ENCODE peak calls at places on chromosomes 2 and 18, in six cellular contexts. T is tibial artery, V is neural progenitor cell, Z is heart right ventricle, X is GM23338, F is PC-3. L is an unnamed sample. For H3K4me1, the result is how much of the 10 kb centered on the place peaks cover.

GRCh38 chr2:15965564-15966019 is 25.2 kb downstream of the MYCN start:
- DNase-seq in T (no peak), V (peak), Z (no peak), X (no peak), F (no peak), L (no peak)

GRCh38 chr2:98468621-98469236 is 24.1 kb downstream of the INPP4A start:
- DNase-seq in T (no peak), V (no peak), Z (no peak), X (no peak), F (peak), L (no peak)

GRCh38 chr2:15867194-15868171 is 72.9 kb upstream of the MYCN start:
- DNase-seq in T (no peak), V (no peak), Z (no peak), X (no peak), F (no peak), L (no peak)

GRCh38 chr18:23812566-23813440 is 123.5 kb downstream of the LAMA3 start:
- DNase-seq in T (no peak), V (no peak), Z (no peak), X (peak), F (peak), L (no peak)

GRCh38 chr2:18630101-18630500 is 40.7 kb upstream of the NT5C1B start:
- DNase-seq in T (no peak), V (no peak), Z (no peak), X (no peak), F (peak), L (no peak)

GRCh38 chr2:234172066-234172465 is 121.6 kb downstream of the SPP2 start:
- DNase-seq in T (no peak), V (no peak), Z (no peak), X (no peak), F (no peak), L (no peak)

GRCh38 chr2:119659601-119660342 is 19.2 kb upstream of the TMEM177 start:
- DNase-seq in T (no peak), V (peak), Z (no peak), X (peak), F (peak), L (peak)

GRCh38 chr2:36373149-36373880 is 17.7 kb downstream of the CRIM1 start:
- DNase-seq in T (no peak), V (no peak), Z (no peak), X (no peak), F (peak), L (no peak)

GRCh38 chr2:204274991-204275390 is 270.3 kb upstream of the PARD3B start:
- DNase-seq in T (no peak), V (no peak), Z (no peak), X (no peak), F (no peak), L (no peak)

GRCh38 chr2:205771666-205772065 is 89.4 kb downstream of the NRP2 start:
- DNase-seq in T (no peak), V (no peak), Z (no peak), X (no peak), F (no peak), L (no peak)

GRCh38 chr2:207767461-207768167 is 2.1 kb downstream of the FZD5 start:
- DNase-seq in T (peak), V (peak), Z (no peak), X (peak), F (peak), L (no peak)

GRCh38 chr2:127255146-127255545 is 35.0 kb upstream of the CYP27C1 start:
- DNase-seq in T (no peak), V (no peak), Z (no peak), X (no peak), F (no peak), L (no peak)

GRCh38 chr2:95342556-95343320 is 45.6 kb downstream of the KCNIP3 start:
- DNase-seq in T (peak), V (no peak), Z (no peak), X (no peak), F (no peak), L (no peak)

GRCh38 chr2:239445771-239446524 is 45.1 kb upstream of the HDAC4 start:
- DNase-seq in T (peak), V (no peak), Z (no peak), X (no peak), F (no peak), L (no peak)

GRCh38 chr2:96734899-96735585 is 4.8 kb downstream of the LMAN2L start:
- DNase-seq in T (no peak), V (no peak), Z (no peak), X (no peak), F (no peak), L (no peak)

GRCh38 chr18:50918153-50918552 is 39.2 kb downstream of the ME2 start:
- DNase-seq in T (no peak), V (no peak), Z (no peak), X (no peak), F (no peak), L (no peak)

GRCh38 chr2:3076848-3077735 is 300.5 kb downstream of the EIPR1 start:
- DNase-seq in T (no peak), V (peak), Z (no peak), X (peak), F (no peak), L (no peak)

GRCh38 chr2:37376421-37377186 is 32.2 kb downstream of the QPCT start:
- DNase-seq in T (no peak), V (no peak), Z (no peak), X (no peak), F (peak), L (no peak)

GRCh38 chr2:43127208-43127940 is 99.0 kb downstream of the ZFP36L2 start:
- DNase-seq in T (no peak), V (peak), Z (peak), X (peak), F (peak), L (no peak)

GRCh38 chr18:58402247-58402646 is 226.6 kb downstream of the ALPK2 start:
- DNase-seq in T (peak), V (no peak), Z (no peak), X (no peak), F (peak), L (no peak)

GRCh38 chr2:224901121-224901676 is 141.1 kb downstream of the DOCK10 start:
- DNase-seq in T (no peak), V (no peak), Z (no peak), X (no peak), F (no peak), L (no peak)

GRCh38 chr2:96529376-96530143 is 7.0 kb upstream of the ARID5A start:
- DNase-seq in T (no peak), V (no peak), Z (no peak), X (no peak), F (no peak), L (no peak)

GRCh38 chr2:24110660-24111303 is 12.4 kb downstream of the PFN4 start:
- DNase-seq in T (no peak), V (no peak), Z (no peak), X (no peak), F (no peak), L (no peak)

GRCh38 chr2:163306647-163307046 is 429.2 kb downstream of the FIGN start:
- DNase-seq in T (no peak), V (no peak), Z (no peak), X (no peak), F (no peak), L (no peak)

GRCh38 chr2:127154396-127154795 is 47.4 kb upstream of the BIN1 start:
- DNase-seq in T (no peak), V (no peak), Z (no peak), X (no peak), F (no peak), L (no peak)

GRCh38 chr2:131121464-131121863 is 16.3 kb downstream of the PLEKHB2 start:
- DNase-seq in T (no peak), V (no peak), Z (no peak), X (no peak), F (peak), L (no peak)

GRCh38 chr2:9191044-9191481 is 15.5 kb upstream of the ASAP2 start:
- DNase-seq in T (peak), V (peak), Z (peak), X (peak), F (no peak), L (no peak)

GRCh38 chr18:10927980-10928605 is 221.3 kb downstream of the PIEZO2 start:
- DNase-seq in T (no peak), V (no peak), Z (no peak), X (no peak), F (no peak), L (no peak)

GRCh38 chr18:39647627-39648502 is 2082.3 kb upstream of the CELF4 start:
- DNase-seq in T (no peak), V (no peak), Z (peak), X (peak), F (peak), L (no peak)

GRCh38 chr18:49055787-49056186 is 105.0 kb upstream of the SMAD7 start:
- DNase-seq in T (peak), V (no peak), Z (peak), X (no peak), F (peak), L (no peak)

GRCh38 chr2:46548103-46548486 is 68.7 kb downstream of the TMEM247 start:
- DNase-seq in T (no peak), V (no peak), Z (peak), X (no peak), F (no peak), L (no peak)

GRCh38 chr2:46547223-46548102 is 68.1 kb downstream of the TMEM247 start:
- DNase-seq in T (peak), V (no peak), Z (peak), X (no peak), F (no peak), L (no peak)

GRCh38 chr2:46549159-46549902 is 70.0 kb downstream of the TMEM247 start:
- DNase-seq in T (no peak), V (no peak), Z (no peak), X (no peak), F (no peak), L (no peak)

GRCh38 chr2:46550686-46551404 is 71.5 kb downstream of the TMEM247 start:
- DNase-seq in T (no peak), V (no peak), Z (no peak), X (no peak), F (no peak), L (no peak)

DNA sequence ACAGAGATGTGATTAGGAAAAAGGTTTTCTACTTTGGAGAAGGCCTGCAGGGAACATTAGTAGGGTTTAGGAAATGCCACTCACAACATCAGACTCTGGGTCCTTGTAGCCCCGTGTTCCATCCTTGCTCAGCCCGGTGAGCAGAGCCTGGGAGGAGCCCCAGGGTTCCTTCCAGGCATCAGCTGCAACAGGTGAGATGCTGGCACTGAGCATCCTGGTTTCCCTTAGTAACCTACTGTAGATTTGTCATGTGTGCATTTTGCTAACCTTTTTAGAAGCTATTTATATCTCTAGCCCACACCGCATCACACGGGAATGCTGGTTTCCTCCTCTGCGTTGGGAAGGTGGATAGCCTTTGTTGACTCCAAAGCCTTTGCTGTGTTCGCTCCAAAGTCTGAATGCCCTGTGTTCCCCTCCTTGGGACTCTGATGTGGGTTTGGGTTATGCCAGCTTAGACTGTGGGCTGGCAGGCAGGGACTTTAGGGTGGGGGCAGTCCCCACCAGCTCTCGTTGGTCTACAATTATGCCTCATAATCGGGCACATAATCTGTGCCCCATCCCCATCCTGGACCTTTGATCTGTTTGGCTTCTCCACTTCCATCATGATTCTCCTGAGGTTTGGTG is 69.3 kb downstream of the TMEM247 start:
- DNase-seq in T (no peak), V (no peak), Z (no peak), X (no peak), F (no peak), L (no peak)
- H3K27ac ChIP-seq in T (peak), V (no peak), Z (peak), X (no peak), F (no peak), L (no peak)

DNA sequence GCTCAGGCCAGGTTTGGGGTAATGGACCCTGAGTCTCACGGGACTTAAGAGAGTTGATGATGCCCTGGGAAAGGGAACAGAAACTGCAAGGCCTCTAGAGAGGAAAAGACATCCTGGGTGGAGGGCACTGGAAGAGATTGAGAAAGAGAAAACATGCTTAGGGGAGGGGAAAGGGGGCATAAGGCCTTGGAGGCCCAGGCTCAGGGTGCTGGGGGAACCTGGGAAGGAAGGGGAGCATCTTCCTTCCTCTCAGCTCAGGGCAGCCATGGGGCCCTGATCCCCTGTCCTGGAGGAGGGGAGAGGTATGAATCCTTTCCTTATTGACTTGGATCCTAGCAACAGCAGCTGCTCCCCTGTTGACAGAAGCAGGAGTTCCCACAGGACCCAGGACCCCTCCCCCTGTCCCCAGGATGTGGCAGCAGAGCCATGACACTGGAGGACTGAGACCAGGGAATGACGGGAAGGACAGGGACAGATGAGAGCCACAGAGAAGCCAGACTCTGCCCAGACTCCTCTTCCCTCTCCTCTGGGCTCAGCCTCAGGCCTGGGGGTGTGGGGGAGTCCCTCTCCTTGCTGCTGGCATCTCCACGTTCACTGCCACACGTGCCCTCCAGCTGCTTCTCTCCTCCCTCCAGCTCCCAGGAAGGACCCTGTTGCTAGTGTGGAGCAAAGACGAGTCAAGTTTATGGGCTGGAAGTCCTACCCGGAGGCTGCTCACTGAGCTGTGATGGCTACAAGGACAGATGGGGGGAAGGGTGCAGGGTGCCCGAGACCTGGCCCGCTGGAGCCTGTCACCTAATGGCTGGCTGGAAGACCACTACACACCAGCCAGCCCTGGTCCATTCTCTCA is 834 bp downstream of the GPBAR1 start:
- DNase-seq in T (peak), V (peak), Z (no peak), X (peak), F (no peak), L (no peak)
- H3K4me1 ChIP-seq in T (under half), V (under half), Z (half or more), X (under half), F (under half), L (under half)

DNA sequence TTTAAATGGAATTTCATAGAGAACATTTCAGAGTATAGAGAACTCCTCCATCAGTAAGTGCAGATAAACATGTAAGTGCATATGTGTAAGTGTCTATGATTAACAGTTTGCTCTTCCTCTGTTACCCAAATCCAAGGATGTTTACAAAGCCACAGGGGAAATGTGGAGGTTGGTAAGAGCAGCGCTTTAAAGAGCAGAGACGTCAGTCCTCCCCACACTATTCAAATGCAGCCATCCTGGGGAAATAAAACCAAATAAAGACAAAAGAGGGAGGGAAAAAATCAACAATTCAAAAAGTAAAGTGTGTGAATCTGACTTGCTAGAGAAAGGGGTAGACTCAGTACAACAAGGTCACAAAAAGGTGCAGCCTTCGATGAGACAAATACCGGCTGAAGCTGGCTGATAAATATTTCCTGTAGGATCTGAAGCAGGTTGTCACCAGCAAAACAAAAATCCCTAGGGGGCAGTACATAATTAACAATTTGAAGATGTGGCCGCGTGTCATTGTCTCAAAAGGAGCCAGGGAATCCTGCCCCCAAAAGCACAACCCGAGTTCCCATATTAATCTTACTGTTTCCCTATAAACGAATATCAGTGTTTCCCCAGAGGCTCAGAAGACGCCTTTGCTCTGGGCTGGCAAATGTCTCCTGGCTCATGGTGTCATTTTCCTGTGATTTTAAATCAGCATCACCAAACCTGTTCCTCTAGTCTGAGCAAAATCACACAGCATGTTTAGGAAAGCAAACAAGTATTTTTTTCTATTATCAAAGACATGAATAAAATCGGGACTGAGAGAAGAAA is 216.5 kb downstream of the CDCA7 start:
- DNase-seq in T (no peak), V (peak), Z (no peak), X (peak), F (peak), L (peak)
- TF ChIP-seq CTCF in T (no peak), V (peak), Z (no peak), X (peak), F (peak), L (peak)

DNA sequence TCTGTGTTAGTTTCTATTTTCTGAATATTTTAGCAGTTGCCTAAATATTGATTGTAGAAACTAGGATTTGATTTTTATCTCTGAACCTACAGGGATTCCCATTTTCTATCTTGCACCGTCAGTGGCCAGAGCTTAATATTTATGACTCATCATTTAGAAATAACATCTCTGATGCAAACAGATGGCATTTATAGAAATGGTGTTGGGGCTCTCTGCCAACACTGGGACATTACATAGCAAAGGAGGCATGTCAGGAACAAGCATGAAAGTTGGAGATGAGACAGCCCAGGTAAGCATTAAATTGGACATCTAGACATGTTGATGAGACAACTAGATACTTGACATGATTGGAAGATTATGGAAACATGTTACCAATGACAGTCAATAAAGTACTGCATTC is 165.3 kb upstream of the SYT4 start:
- DNase-seq in T (no peak), V (no peak), Z (no peak), X (no peak), F (no peak), L (no peak)
- H3K27ac ChIP-seq in T (no peak), V (no peak), Z (no peak), X (no peak), F (no peak), L (no peak)

DNA sequence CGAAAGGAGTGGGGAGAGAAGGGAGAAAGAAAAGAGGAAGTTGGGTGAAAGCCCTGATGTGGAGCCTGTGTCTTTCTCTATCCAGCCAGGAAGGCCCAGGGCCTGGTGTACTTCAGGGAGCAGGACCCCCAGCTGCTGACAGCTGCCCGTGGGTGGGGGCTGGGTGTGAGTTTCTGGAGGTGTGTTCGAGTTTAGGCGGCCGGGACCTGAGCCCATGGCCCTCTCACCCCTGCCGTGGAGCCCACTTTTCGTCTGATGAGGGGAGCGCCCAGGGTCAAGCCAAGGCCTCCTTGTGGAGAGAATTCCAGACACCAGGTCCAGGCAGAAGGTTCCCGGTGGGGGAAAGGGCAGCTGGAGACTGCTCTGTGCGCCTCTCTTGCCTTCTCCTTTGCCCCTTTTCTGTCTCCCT is 2.2 kb downstream of the SIX3 start:
- DNase-seq in T (no peak), V (peak), Z (no peak), X (peak), F (no peak), L (no peak)
- H3K4me1 ChIP-seq in T (under half), V (half or more), Z (under half), X (half or more), F (under half), L (under half)

GRCh38 chr18:12948055-12948804 is 419 bp downstream of the SEH1L start:
- DNase-seq in T (peak), V (peak), Z (peak), X (peak), F (peak), L (peak)
- TF ChIP-seq CTCF in T (no peak), V (no peak), Z (no peak), X (no peak), F (no peak), L (no peak)

L was measured in Panc1.